ENCODE peak calls at places on chromosome 12, in nine cellular contexts. One of them, this sample, is unnamed. For H3K9me3 and H3K4me1, the result is how much of the 10 kb centered on the place peaks cover.

GRCh38 chr12:10249690-10250455 is 37.2 kb downstream of the GABARAPL1 start:
- ATAC-seq in IMR-90: no peak
- ATAC-seq in heart left ventricle: no peak
- ATAC-seq in A549: no peak
- ATAC-seq in body of pancreas: no peak
- ATAC-seq in GM12878: no peak
- ATAC-seq in upper lobe of left lung: no peak
- ATAC-seq in HCT116: no peak
- ATAC-seq in HepG2: no peak
- ATAC-seq in this sample: no peak

GRCh38 chr12:124862768-124863408 is 776 bp downstream of the SCARB1 start:
- ATAC-seq in HepG2: peak
- ATAC-seq in body of pancreas: peak
- ATAC-seq in upper lobe of left lung: no peak
- ATAC-seq in HCT116: peak
- ATAC-seq in A549: peak
- ATAC-seq in IMR-90: peak
- ATAC-seq in GM12878: peak
- ATAC-seq in heart left ventricle: peak
- ATAC-seq in this sample: peak

GRCh38 chr12:86826051-86826450 is 569.9 kb upstream of the MGAT4C start:
- ATAC-seq in body of pancreas: no peak
- ATAC-seq in heart left ventricle: no peak
- ATAC-seq in A549: no peak
- ATAC-seq in HCT116: no peak
- ATAC-seq in upper lobe of left lung: no peak
- ATAC-seq in GM12878: no peak
- ATAC-seq in IMR-90: no peak
- ATAC-seq in HepG2: no peak
- ATAC-seq in this sample: no peak

GRCh38 chr12:66189476-66189823 is 436 bp downstream of the IRAK3 start:
- ATAC-seq in upper lobe of left lung: no peak
- ATAC-seq in HCT116: no peak
- ATAC-seq in IMR-90: no peak
- ATAC-seq in HepG2: no peak
- ATAC-seq in A549: no peak
- ATAC-seq in body of pancreas: no peak
- ATAC-seq in GM12878: no peak
- ATAC-seq in heart left ventricle: no peak
- ATAC-seq in this sample: peak

GRCh38 chr12:6430124-6430989 is 14.4 kb upstream of the CD27 start:
- ATAC-seq in A549: peak
- ATAC-seq in body of pancreas: peak
- ATAC-seq in heart left ventricle: peak
- ATAC-seq in HepG2: peak
- ATAC-seq in IMR-90: peak
- ATAC-seq in upper lobe of left lung: peak
- ATAC-seq in GM12878: no peak
- ATAC-seq in HCT116: peak
- ATAC-seq in this sample: peak

GRCh38 chr12:57456145-57456700 is 1.1 kb downstream of the INHBE start:
- ATAC-seq in GM12878: peak
- ATAC-seq in heart left ventricle: no peak
- ATAC-seq in HepG2: peak
- ATAC-seq in IMR-90: no peak
- ATAC-seq in body of pancreas: no peak
- ATAC-seq in A549: peak
- ATAC-seq in upper lobe of left lung: no peak
- ATAC-seq in HCT116: peak
- ATAC-seq in this sample: no peak

GRCh38 chr12:56032006-56032405 is 9.7 kb upstream of the RPS26 start:
- ATAC-seq in A549: no peak
- ATAC-seq in IMR-90: no peak
- ATAC-seq in upper lobe of left lung: no peak
- ATAC-seq in heart left ventricle: no peak
- ATAC-seq in HepG2: no peak
- ATAC-seq in HCT116: no peak
- ATAC-seq in body of pancreas: no peak
- ATAC-seq in GM12878: no peak
- ATAC-seq in this sample: no peak

GRCh38 chr12:56020437-56021189 is at the start of gene IKZF4:
- ATAC-seq in heart left ventricle: peak
- ATAC-seq in GM12878: peak
- ATAC-seq in HepG2: peak
- ATAC-seq in IMR-90: peak
- ATAC-seq in body of pancreas: no peak
- ATAC-seq in HCT116: no peak
- ATAC-seq in upper lobe of left lung: peak
- ATAC-seq in A549: peak
- ATAC-seq in this sample: peak

GRCh38 chr12:10140001-10140400 is 10.0 kb upstream of the CLEC7A start:
- ATAC-seq in A549: peak
- ATAC-seq in body of pancreas: no peak
- ATAC-seq in GM12878: peak
- ATAC-seq in upper lobe of left lung: no peak
- ATAC-seq in HepG2: peak
- ATAC-seq in HCT116: peak
- ATAC-seq in IMR-90: peak
- ATAC-seq in heart left ventricle: peak
- ATAC-seq in this sample: no peak

GRCh38 chr12:48105321-48105866 is 485 bp downstream of the SENP1 start:
- ATAC-seq in HCT116: peak
- ATAC-seq in GM12878: peak
- ATAC-seq in A549: peak
- ATAC-seq in heart left ventricle: no peak
- ATAC-seq in upper lobe of left lung: no peak
- ATAC-seq in body of pancreas: no peak
- ATAC-seq in IMR-90: no peak
- ATAC-seq in HepG2: peak
- ATAC-seq in this sample: no peak

GRCh38 chr12:119409043-119409442 is 74.5 kb downstream of the CCDC60 start:
- ATAC-seq in heart left ventricle: no peak
- ATAC-seq in body of pancreas: no peak
- ATAC-seq in IMR-90: no peak
- ATAC-seq in HepG2: no peak
- ATAC-seq in GM12878: no peak
- ATAC-seq in HCT116: no peak
- ATAC-seq in A549: no peak
- ATAC-seq in upper lobe of left lung: no peak
- ATAC-seq in this sample: no peak

DNA sequence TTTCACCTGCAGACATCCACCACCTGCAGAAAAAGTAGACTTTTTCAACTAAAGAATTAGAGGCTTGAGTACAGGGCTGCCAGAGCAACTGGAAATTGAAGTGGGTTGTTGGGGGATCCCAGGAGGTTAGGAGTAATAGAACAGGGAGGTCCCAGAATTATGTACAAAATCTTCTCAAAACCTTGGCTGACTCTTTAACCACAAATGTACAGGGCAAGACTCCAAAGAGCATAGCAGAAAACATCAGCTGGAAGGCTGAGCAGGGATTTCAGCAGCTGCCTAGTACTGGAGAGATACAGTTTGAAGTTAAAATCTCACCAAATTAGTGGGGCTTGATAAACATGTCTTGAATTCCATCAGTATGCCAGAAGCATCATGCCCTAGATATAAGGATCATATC is 191.6 kb downstream of the CRADD start:
- ATAC-seq in HepG2: no peak
- ATAC-seq in heart left ventricle: peak
- ATAC-seq in body of pancreas: no peak
- ATAC-seq in upper lobe of left lung: no peak
- ATAC-seq in GM12878: no peak
- ATAC-seq in IMR-90: peak
- ATAC-seq in A549: no peak
- ATAC-seq in HCT116: no peak
- ATAC-seq in this sample: no peak
- H3K9me3 ChIP-seq in HepG2: under half
- H3K9me3 ChIP-seq in heart left ventricle: under half
- H3K9me3 ChIP-seq in body of pancreas: under half
- H3K9me3 ChIP-seq in upper lobe of left lung: under half
- H3K9me3 ChIP-seq in GM12878: under half
- H3K9me3 ChIP-seq in IMR-90: under half
- H3K9me3 ChIP-seq in A549: half or more
- H3K9me3 ChIP-seq in HCT116: under half
- H3K9me3 ChIP-seq in this sample: under half

GRCh38 chr12:111428728-111429175 is 23.0 kb downstream of the SH2B3 start:
- ATAC-seq in IMR-90: no peak
- ATAC-seq in body of pancreas: no peak
- ATAC-seq in HCT116: no peak
- ATAC-seq in heart left ventricle: peak
- ATAC-seq in HepG2: no peak
- ATAC-seq in GM12878: peak
- ATAC-seq in A549: no peak
- ATAC-seq in upper lobe of left lung: peak
- ATAC-seq in this sample: no peak

GRCh38 chr12:111430418-111431353 is 25.0 kb downstream of the SH2B3 start:
- ATAC-seq in heart left ventricle: peak
- ATAC-seq in A549: no peak
- ATAC-seq in HCT116: no peak
- ATAC-seq in body of pancreas: no peak
- ATAC-seq in GM12878: peak
- ATAC-seq in IMR-90: no peak
- ATAC-seq in HepG2: no peak
- ATAC-seq in upper lobe of left lung: no peak
- ATAC-seq in this sample: no peak

GRCh38 chr12:111428081-111428727 is 22.5 kb downstream of the SH2B3 start:
- ATAC-seq in GM12878: no peak
- ATAC-seq in HCT116: no peak
- ATAC-seq in IMR-90: no peak
- ATAC-seq in body of pancreas: no peak
- ATAC-seq in heart left ventricle: no peak
- ATAC-seq in HepG2: no peak
- ATAC-seq in upper lobe of left lung: no peak
- ATAC-seq in A549: no peak
- ATAC-seq in this sample: no peak

GRCh38 chr12:111431772-111432171 is 26.0 kb downstream of the SH2B3 start:
- ATAC-seq in upper lobe of left lung: no peak
- ATAC-seq in body of pancreas: no peak
- ATAC-seq in heart left ventricle: no peak
- ATAC-seq in HepG2: no peak
- ATAC-seq in A549: no peak
- ATAC-seq in HCT116: no peak
- ATAC-seq in GM12878: no peak
- ATAC-seq in IMR-90: no peak
- ATAC-seq in this sample: no peak

DNA sequence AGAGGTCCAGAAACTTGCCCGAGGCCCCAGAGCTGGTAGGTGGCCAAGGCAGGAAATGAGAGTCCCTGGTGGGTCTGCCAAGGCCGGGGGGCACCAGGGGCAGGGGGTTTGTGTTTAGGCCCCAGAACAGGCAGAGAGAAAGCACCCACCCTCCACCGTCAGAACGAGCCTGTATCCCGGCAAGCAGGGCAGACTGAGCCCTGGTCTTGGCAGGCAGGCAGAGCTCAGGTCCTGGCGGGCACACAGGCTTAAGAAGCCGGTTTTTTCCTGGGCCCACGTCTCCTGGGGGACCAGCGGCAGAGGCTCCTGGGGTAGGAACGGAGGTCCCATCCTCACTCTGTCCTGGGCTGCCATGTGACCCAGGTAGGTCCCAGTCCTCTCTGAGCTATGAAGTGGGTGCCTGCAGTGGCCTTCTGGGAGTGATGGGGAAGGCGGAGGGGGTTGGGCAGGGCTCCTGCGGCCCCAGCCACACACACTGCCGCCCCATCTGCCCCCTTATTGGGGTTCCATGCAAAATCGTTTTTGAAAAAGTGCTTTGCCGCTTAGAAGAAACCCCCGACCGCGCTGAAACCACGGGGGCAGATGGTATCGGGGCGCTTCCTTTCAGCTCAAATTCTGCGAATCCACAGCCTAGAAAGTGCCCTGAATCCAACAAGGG is 24.2 kb downstream of the SH2B3 start:
- ATAC-seq in HepG2: no peak
- ATAC-seq in body of pancreas: no peak
- ATAC-seq in GM12878: peak
- ATAC-seq in upper lobe of left lung: no peak
- ATAC-seq in IMR-90: no peak
- ATAC-seq in A549: peak
- ATAC-seq in HCT116: no peak
- ATAC-seq in heart left ventricle: no peak
- ATAC-seq in this sample: no peak
- TF ChIP-seq POLR2A in HepG2: no peak
- TF ChIP-seq POLR2A in body of pancreas: no peak
- TF ChIP-seq POLR2A in GM12878: peak
- TF ChIP-seq POLR2A in upper lobe of left lung: no peak
- TF ChIP-seq POLR2A in IMR-90: no peak
- TF ChIP-seq POLR2A in A549: no peak
- TF ChIP-seq POLR2A in HCT116: no peak
- TF ChIP-seq POLR2A in heart left ventricle: no peak
- TF ChIP-seq POLR2A in this sample: no peak

GRCh38 chr12:131895640-131896079 is 1.2 kb downstream of the ULK1 start:
- ATAC-seq in GM12878: no peak
- ATAC-seq in heart left ventricle: no peak
- ATAC-seq in HepG2: peak
- ATAC-seq in HCT116: no peak
- ATAC-seq in body of pancreas: no peak
- ATAC-seq in IMR-90: no peak
- ATAC-seq in upper lobe of left lung: no peak
- ATAC-seq in A549: no peak
- ATAC-seq in this sample: no peak

GRCh38 chr12:131896080-131896810 is 1.8 kb downstream of the ULK1 start:
- ATAC-seq in HepG2: peak
- ATAC-seq in body of pancreas: peak
- ATAC-seq in GM12878: peak
- ATAC-seq in A549: peak
- ATAC-seq in heart left ventricle: peak
- ATAC-seq in IMR-90: peak
- ATAC-seq in upper lobe of left lung: peak
- ATAC-seq in HCT116: peak
- ATAC-seq in this sample: peak

GRCh38 chr12:131896811-131897270 is 2.4 kb downstream of the ULK1 start:
- ATAC-seq in GM12878: no peak
- ATAC-seq in IMR-90: no peak
- ATAC-seq in HepG2: no peak
- ATAC-seq in heart left ventricle: peak
- ATAC-seq in HCT116: no peak
- ATAC-seq in body of pancreas: peak
- ATAC-seq in upper lobe of left lung: peak
- ATAC-seq in A549: no peak
- ATAC-seq in this sample: no peak

GRCh38 chr12:131897875-131898274 is 3.5 kb downstream of the ULK1 start:
- ATAC-seq in HepG2: no peak
- ATAC-seq in body of pancreas: no peak
- ATAC-seq in heart left ventricle: no peak
- ATAC-seq in GM12878: no peak
- ATAC-seq in upper lobe of left lung: no peak
- ATAC-seq in HCT116: no peak
- ATAC-seq in A549: no peak
- ATAC-seq in IMR-90: no peak
- ATAC-seq in this sample: no peak

GRCh38 chr12:131897276-131897675 is 2.9 kb downstream of the ULK1 start:
- ATAC-seq in body of pancreas: no peak
- ATAC-seq in GM12878: no peak
- ATAC-seq in A549: no peak
- ATAC-seq in heart left ventricle: no peak
- ATAC-seq in HepG2: no peak
- ATAC-seq in IMR-90: no peak
- ATAC-seq in HCT116: no peak
- ATAC-seq in upper lobe of left lung: no peak
- ATAC-seq in this sample: no peak
- H3K4me1 ChIP-seq in body of pancreas: half or more
- H3K4me1 ChIP-seq in GM12878: under half
- H3K4me1 ChIP-seq in A549: under half
- H3K4me1 ChIP-seq in heart left ventricle: half or more
- H3K4me1 ChIP-seq in HepG2: under half
- H3K4me1 ChIP-seq in IMR-90: under half
- H3K4me1 ChIP-seq in HCT116: under half
- H3K4me1 ChIP-seq in upper lobe of left lung: under half
- H3K4me1 ChIP-seq in this sample: under half

GRCh38 chr12:37546901-37547475 is 769.6 kb upstream of the ALG10B start:
- ATAC-seq in IMR-90: no peak
- ATAC-seq in A549: no peak
- ATAC-seq in GM12878: no peak
- ATAC-seq in upper lobe of left lung: no peak
- ATAC-seq in HepG2: no peak
- ATAC-seq in HCT116: no peak
- ATAC-seq in heart left ventricle: no peak
- ATAC-seq in body of pancreas: no peak
- ATAC-seq in this sample: no peak
- H3K9me3 ChIP-seq in IMR-90: under half
- H3K9me3 ChIP-seq in A549: under half
- H3K9me3 ChIP-seq in GM12878: under half
- H3K9me3 ChIP-seq in upper lobe of left lung: under half
- H3K9me3 ChIP-seq in HepG2: half or more
- H3K9me3 ChIP-seq in HCT116: under half
- H3K9me3 ChIP-seq in heart left ventricle: under half
- H3K9me3 ChIP-seq in body of pancreas: under half
- H3K9me3 ChIP-seq in this sample: under half